ENCODE peak calls at places on chromosomes 7 and 10, in six cellular contexts. N is testis, Z is tibial nerve, A is uterus, K is heart left ventricle, M is A549. B is an unnamed sample.

GRCh38 chr7:67466109-67466508 is 469.5 kb downstream of the TYW1 start:
- DNase-seq in N (no peak), Z (no peak), A (no peak), K (no peak), M (no peak), B (no peak)

GRCh38 chr10:2839081-2839725 is 228.1 kb upstream of the PFKP start:
- DNase-seq in N (peak; percentile 55), Z (peak; percentile 18), A (no peak), K (no peak), M (peak; percentile 49), B (no peak)

GRCh38 chr10:49139000-49139865 is 5.4 kb upstream of the FAM170B start:
- DNase-seq in N (no peak), Z (no peak), A (no peak), K (no peak), M (no peak), B (no peak)

GRCh38 chr10:72073677-72074412 is 14.5 kb downstream of the SPOCK2 start:
- DNase-seq in N (no peak), Z (no peak), A (no peak), K (no peak), M (no peak), B (no peak)

GRCh38 chr10:77965294-77965693 is 38.7 kb upstream of the DLG5 start:
- DNase-seq in N (no peak), Z (no peak), A (no peak), K (no peak), M (no peak), B (no peak)

GRCh38 chr7:1024331-1024761 is 20.0 kb upstream of the GPR146 start:
- DNase-seq in N (no peak), Z (no peak), A (no peak), K (no peak), M (no peak), B (no peak)

GRCh38 chr10:112622786-112623185 is 175.8 kb downstream of the VTI1A start:
- DNase-seq in N (no peak), Z (no peak), A (no peak), K (no peak), M (no peak), B (no peak)

GRCh38 chr7:18515067-18515466 is 19.5 kb downstream of the HDAC9 start:
- DNase-seq in N (no peak), Z (no peak), A (no peak), K (no peak), M (no peak), B (no peak)

GRCh38 chr7:46393142-46393541 is 472.1 kb upstream of the IGFBP3 start:
- DNase-seq in N (no peak), Z (no peak), A (peak; percentile 23), K (no peak), M (no peak), B (no peak)

GRCh38 chr10:17989908-17990767 is 38.4 kb downstream of the SLC39A12 start:
- DNase-seq in N (no peak), Z (no peak), A (no peak), K (no peak), M (peak; percentile 37), B (no peak)

GRCh38 chr7:142108728-142109505 is 2.6 kb upstream of the MGAM2 start:
- DNase-seq in N (no peak), Z (no peak), A (no peak), K (no peak), M (no peak), B (no peak)

GRCh38 chr10:62307635-62308034 is 39.0 kb upstream of the RTKN2 start:
- DNase-seq in N (no peak), Z (no peak), A (no peak), K (no peak), M (no peak), B (no peak)

GRCh38 chr7:44587843-44588711 is 6.0 kb upstream of the TMED4 start:
- DNase-seq in N (peak; percentile 75), Z (peak; percentile 82), A (peak; percentile 34), K (no peak), M (peak; percentile 61), B (peak; percentile 65)

GRCh38 chr10:22246680-22247391 is 29.0 kb upstream of the EBLN1 start:
- DNase-seq in N (no peak), Z (no peak), A (no peak), K (no peak), M (peak; percentile 92), B (no peak)

GRCh38 chr7:157932498-157933218 is 595.9 kb downstream of the DNAJB6 start:
- DNase-seq in N (no peak), Z (no peak), A (no peak), K (no peak), M (peak; percentile 52), B (no peak)

GRCh38 chr7:69739906-69740545 is 141.8 kb downstream of the AUTS2 start:
- DNase-seq in N (peak; percentile 33), Z (peak; percentile 32), A (no peak), K (peak; percentile 81), M (no peak), B (peak; percentile 84)

GRCh38 chr10:28382520-28383269 is 79.8 kb upstream of the MPP7 start:
- DNase-seq in N (no peak), Z (no peak), A (no peak), K (no peak), M (peak; percentile 32), B (no peak)

GRCh38 chr7:23765943-23766342 is 55.9 kb downstream of the STK31 start:
- DNase-seq in N (no peak), Z (no peak), A (no peak), K (no peak), M (no peak), B (no peak)

GRCh38 chr7:142806957-142807356 is 36.2 kb downstream of the PRSS2 start:
- DNase-seq in N (no peak), Z (no peak), A (no peak), K (no peak), M (no peak), B (no peak)

GRCh38 chr10:13891542-13892431 is 305.0 kb downstream of the PRPF18 start:
- DNase-seq in N (no peak), Z (no peak), A (no peak), K (peak; percentile 40), M (no peak), B (no peak)

GRCh38 chr7:13288516-13288915 is 601.1 kb downstream of the ARL4A start:
- DNase-seq in N (no peak), Z (no peak), A (no peak), K (no peak), M (no peak), B (no peak)

DNA sequence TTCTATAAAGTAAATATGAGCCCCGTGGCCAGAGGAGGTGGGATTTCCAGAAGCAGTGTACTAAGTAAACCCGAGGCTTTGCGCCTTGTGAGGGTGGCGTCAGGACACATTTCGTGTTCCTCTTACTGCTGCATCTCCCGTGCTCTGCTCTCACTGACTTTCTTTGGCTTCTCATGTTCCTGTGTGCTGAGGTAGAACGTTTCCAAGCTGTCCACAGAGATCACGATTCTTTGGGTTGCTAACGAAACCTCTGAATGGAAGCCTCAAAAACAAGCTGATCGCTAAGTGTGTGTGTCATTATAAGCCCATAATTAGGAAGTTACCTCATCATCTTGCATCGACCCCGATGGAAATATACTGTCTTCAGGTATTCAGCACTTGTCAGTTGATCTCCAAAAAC is 131.8 kb downstream of the CELF2 start:
- DNase-seq in N (no peak), Z (no peak), A (no peak), K (no peak), M (no peak), B (no peak)
- TF ChIP-seq POLR2A in N (no peak), Z (no peak), A (no peak), K (no peak), M (no peak), B (no peak)

DNA sequence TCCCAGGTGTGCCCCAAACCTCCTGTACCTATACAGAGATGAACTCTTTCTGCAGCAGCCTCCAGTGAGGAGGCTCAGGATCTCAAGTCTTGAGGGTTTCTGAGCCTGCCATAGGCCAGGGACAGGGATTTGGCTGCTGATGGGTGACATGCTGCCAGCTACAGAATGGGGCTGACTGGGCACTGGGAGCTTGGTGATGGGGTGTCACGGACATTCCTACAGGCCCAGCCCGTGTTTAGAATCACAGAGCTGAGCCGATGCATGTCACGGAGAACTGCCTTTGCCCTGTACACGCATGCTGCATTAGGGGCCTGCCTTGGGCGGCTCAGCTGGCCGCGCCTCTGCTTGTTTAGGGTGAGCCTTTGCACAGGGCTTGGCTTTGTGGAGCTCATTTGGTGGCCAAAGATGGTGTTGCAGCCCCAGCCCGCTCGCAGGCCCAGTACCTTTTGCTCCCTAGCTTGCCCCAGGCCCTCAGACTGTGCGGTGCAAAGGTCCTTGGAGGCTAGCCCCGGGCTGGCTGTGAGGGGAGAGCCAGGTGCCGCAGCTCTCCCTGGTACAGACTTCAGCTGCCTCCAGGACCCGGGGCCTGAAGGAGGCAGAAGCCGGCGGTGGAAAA is 108.4 kb upstream of the BTBD16 start:
- DNase-seq in N (no peak), Z (no peak), A (no peak), K (peak; percentile 47), M (no peak), B (no peak)
- TF ChIP-seq CTCF in N (no peak), Z (no peak), A (no peak), K (no peak), M (no peak), B (no peak)

GRCh38 chr10:131822013-131822693 is 78.7 kb upstream of the PPP2R2D start:
- DNase-seq in N (peak; percentile 6), Z (no peak), A (peak; percentile 4), K (no peak), M (no peak), B (peak; percentile 74)
- H3K4me3 ChIP-seq in N (no peak overlapping the region), Z (no peak overlapping the region), A (no peak overlapping the region), K (no peak overlapping the region), M (no peak overlapping the region), B (no peak overlapping the region)

GRCh38 chr10:101060951-101061813 is 607 bp upstream of the KAZALD1 start:
- DNase-seq in N (peak; percentile 95), Z (peak; percentile 88), A (peak; percentile 94), K (peak; percentile 97), M (peak; percentile 95), B (peak; percentile 87)

GRCh38 chr10:101061814-101062230 is at the start of gene KAZALD1:
- DNase-seq in N (no peak), Z (no peak), A (no peak), K (no peak), M (no peak), B (peak; percentile 89)

GRCh38 chr10:101063548-101064414 is 2.0 kb downstream of the KAZALD1 start:
- DNase-seq in N (no peak), Z (no peak), A (no peak), K (peak; percentile 48), M (no peak), B (no peak)

GRCh38 chr10:101063162-101063525 is 1.4 kb downstream of the KAZALD1 start:
- DNase-seq in N (no peak), Z (no peak), A (no peak), K (no peak), M (no peak), B (no peak)

GRCh38 chr10:101062231-101063161 is 707 bp downstream of the KAZALD1 start:
- DNase-seq in N (peak; percentile 46), Z (peak; percentile 28), A (peak; percentile 44), K (peak; percentile 49), M (peak; percentile 75), B (no peak)
- TF ChIP-seq POLR2A in N (no peak), Z (no peak), A (no peak), K (peak; percentile 17), M (peak; percentile 46), B (no peak)